ENCODE peak calls at places on chromosomes 5 and 9, in four cellular contexts. A, Y, M and K are unnamed samples. For H3K4me1, the result is how much of the 10 kb centered on the place peaks cover.

GRCh38 chr5:134794136-134794535 is 35.6 kb downstream of the DDX46 start:
- DNase-seq in A (no peak), Y (no peak), M (no peak), K (no peak)

GRCh38 chr5:167763772-167764171 is 527.7 kb upstream of the WWC1 start:
- DNase-seq in A (no peak), M (no peak), Y (no peak), K (no peak)

GRCh38 chr9:2727966-2728613 is 10.8 kb downstream of the KCNV2 start:
- DNase-seq in Y (no peak), A (peak), M (no peak), K (no peak)

GRCh38 chr5:149128023-149128875 is 13.0 kb upstream of the ABLIM3 start:
- DNase-seq in M (no peak), A (peak), Y (no peak), K (no peak)

GRCh38 chr5:102090770-102091169 is 205.3 kb downstream of the SLCO4C1 start:
- DNase-seq in Y (no peak), A (peak), M (peak), K (no peak)

GRCh38 chr5:94691270-94691669 is 72.8 kb downstream of the SLF1 start:
- DNase-seq in Y (no peak), A (no peak), M (no peak), K (no peak)

GRCh38 chr5:57779383-57780223 is 297.0 kb upstream of the ACTBL2 start:
- DNase-seq in Y (no peak), M (peak), A (peak), K (no peak)

GRCh38 chr9:109939698-109940342 is 159.8 kb downstream of the PALM2AKAP2 start:
- DNase-seq in M (no peak), A (no peak), Y (no peak), K (no peak)

GRCh38 chr9:129517006-129517405 is 103.9 kb downstream of the C9orf50 start:
- DNase-seq in Y (no peak), M (no peak), A (no peak), K (no peak)

GRCh38 chr9:23563497-23563896 is 262.5 kb downstream of the ELAVL2 start:
- DNase-seq in Y (no peak), A (no peak), M (no peak), K (no peak)

GRCh38 chr5:123696948-123697347 is 185.0 kb downstream of the CSNK1G3 start:
- DNase-seq in Y (no peak), M (no peak), A (no peak), K (peak)

GRCh38 chr5:42361321-42361688 is 61.9 kb upstream of the GHR start:
- DNase-seq in M (no peak), A (no peak), Y (no peak), K (no peak)

GRCh38 chr5:42360061-42360460 is 63.2 kb upstream of the GHR start:
- DNase-seq in M (no peak), A (no peak), Y (no peak), K (no peak)

GRCh38 chr5:42360641-42361320 is 62.5 kb upstream of the GHR start:
- DNase-seq in M (no peak), Y (no peak), A (peak), K (no peak)

GRCh38 chr5:42366051-42366450 is 57.2 kb upstream of the GHR start:
- DNase-seq in M (no peak), Y (no peak), A (no peak), K (no peak)
- H3K4me1 ChIP-seq in M (under half), Y (under half), A (under half), K (under half)

GRCh38 chr9:72981433-72981832 is 28.6 kb upstream of the ALDH1A1 start:
- DNase-seq in Y (no peak), A (no peak), M (no peak), K (no peak)

GRCh38 chr9:72980183-72980582 is 27.3 kb upstream of the ALDH1A1 start:
- DNase-seq in M (no peak), A (no peak), Y (no peak), K (no peak)

GRCh38 chr9:72979405-72980100 is 26.7 kb upstream of the ALDH1A1 start:
- DNase-seq in Y (no peak), A (no peak), M (no peak), K (no peak)

GRCh38 chr9:72982161-72982799 is 29.4 kb upstream of the ALDH1A1 start:
- DNase-seq in M (no peak), Y (no peak), A (no peak), K (no peak)

GRCh38 chr9:72980600-72981265 is 27.9 kb upstream of the ALDH1A1 start:
- DNase-seq in M (no peak), Y (no peak), A (no peak), K (no peak)
- H3K4me1 ChIP-seq in M (under half), Y (under half), A (under half), K (under half)

GRCh38 chr5:147481857-147482256 is 28.0 kb downstream of the DPYSL3 start:
- DNase-seq in A (no peak), Y (no peak), M (no peak), K (no peak)

GRCh38 chr5:147479431-147479830 is 30.4 kb downstream of the DPYSL3 start:
- DNase-seq in M (no peak), A (peak), Y (no peak), K (no peak)

GRCh38 chr5:147481376-147481775 is 28.5 kb downstream of the DPYSL3 start:
- DNase-seq in M (no peak), A (no peak), Y (no peak), K (no peak)

GRCh38 chr5:147482426-147483196 is 27.3 kb downstream of the DPYSL3 start:
- DNase-seq in Y (no peak), A (no peak), M (no peak), K (no peak)

DNA sequence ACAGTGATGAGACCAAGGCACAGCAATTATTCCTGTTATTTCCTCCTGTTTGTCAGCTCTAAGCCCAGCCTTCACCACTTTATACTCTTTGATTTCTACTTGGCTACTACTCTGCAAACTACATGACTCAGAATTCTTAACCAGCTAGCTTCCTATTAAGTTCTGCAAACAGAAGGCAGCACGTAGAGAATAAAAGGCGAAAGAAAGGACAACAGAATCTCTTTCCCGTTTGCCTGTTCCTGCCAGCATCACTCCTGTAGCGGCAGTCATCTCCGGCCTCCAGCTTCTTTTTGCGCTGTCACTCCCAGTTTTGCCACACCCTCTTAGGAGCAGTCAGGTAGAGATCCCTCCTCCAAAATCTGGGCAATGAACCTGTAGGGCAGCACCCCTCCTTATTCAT is 29.9 kb downstream of the DPYSL3 start:
- DNase-seq in Y (no peak), M (no peak), A (peak), K (no peak)
- H3K4me1 ChIP-seq in Y (under half), M (under half), A (under half), K (under half)

GRCh38 chr5:8474569-8474930 is 605.6 kb downstream of the MTRR start:
- DNase-seq in Y (no peak), M (no peak), A (no peak), K (no peak)
- H3K4me1 ChIP-seq in Y (under half), M (under half), A (under half), K (under half)

GRCh38 chr5:5342784-5343183 is 79.7 kb upstream of the ICE1 start:
- DNase-seq in Y (no peak), M (no peak), A (no peak), K (no peak)

GRCh38 chr5:5340206-5340729 is 82.2 kb upstream of the ICE1 start:
- DNase-seq in A (peak), Y (no peak), M (peak), K (peak)

GRCh38 chr5:5335708-5336211 is 86.7 kb upstream of the ICE1 start:
- DNase-seq in M (no peak), A (peak), Y (no peak), K (no peak)

GRCh38 chr5:5341531-5342292 is 80.8 kb upstream of the ICE1 start:
- DNase-seq in Y (no peak), A (no peak), M (no peak), K (no peak)

GRCh38 chr5:5339257-5339656 is 83.2 kb upstream of the ICE1 start:
- DNase-seq in A (no peak), Y (no peak), M (no peak), K (no peak)
- H3K4me1 ChIP-seq in A (under half), Y (under half), M (under half), K (under half)

DNA sequence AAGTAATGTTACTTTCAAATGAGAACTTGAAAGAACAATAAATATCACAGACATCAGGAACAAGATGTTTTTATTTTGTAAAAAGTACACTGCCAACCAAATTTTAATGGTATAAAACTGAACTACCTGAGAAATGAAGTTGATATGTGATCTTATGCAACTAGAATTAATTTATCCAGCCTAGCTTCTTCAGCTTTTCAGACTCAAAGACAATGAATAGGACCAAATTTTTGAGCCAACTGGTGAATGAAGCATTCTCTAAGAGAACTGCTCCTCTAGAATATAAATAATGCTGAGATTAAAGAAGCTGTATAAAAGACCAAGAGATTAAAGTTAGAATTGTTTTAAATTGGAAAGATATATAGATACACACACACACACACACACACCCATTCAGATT is 9.9 kb downstream of the CDC14B start:
- DNase-seq in M (no peak), A (no peak), Y (no peak), K (no peak)
- H3K4me1 ChIP-seq in M (under half), A (under half), Y (under half), K (under half)